ENCODE peak calls at places on chromosome 22, in four cellular contexts. P is HepG2, D is SK-N-SH, S is GM12878. I is an unnamed sample.
A peak's percentile ranks its signal among the peaks of the same experiment; 100 is the strongest.

GRCh38 chr22:50725597-50725996 is 12.4 kb upstream of the ACR start:
- DNase-seq in S (no peak), P (no peak), D (no peak), I (no peak)

GRCh38 chr22:45007946-45008852 is 1.6 kb downstream of the PHF21B start:
- DNase-seq in P (no peak), S (no peak), D (peak; percentile 64), I (peak; percentile 43)

GRCh38 chr22:23580586-23581251 is 629 bp upstream of the IGLL1 start:
- DNase-seq in S (no peak), P (no peak), D (no peak), I (no peak)

GRCh38 chr22:21730535-21731308 is 4.9 kb downstream of the YPEL1 start:
- DNase-seq in S (no peak), P (no peak), D (no peak), I (no peak)

GRCh38 chr22:30444632-30445437 is 19.3 kb downstream of the MTFP1 start:
- DNase-seq in S (no peak), D (peak; percentile 86), P (peak; percentile 41), I (peak; percentile 64)

GRCh38 chr22:45460288-45461109 is 42.2 kb upstream of the FBLN1 start:
- DNase-seq in P (no peak), D (peak; percentile 60), S (no peak), I (no peak)

GRCh38 chr22:33658775-33659174 is 261.5 kb downstream of the LARGE1 start:
- DNase-seq in P (no peak), S (no peak), D (no peak), I (no peak)

GRCh38 chr22:46036558-46037408 is 59.8 kb upstream of the WNT7B start:
- DNase-seq in S (no peak), D (peak; percentile 69), P (peak; percentile 65), I (peak; percentile 69)

GRCh38 chr22:42967933-42968332 is 47.0 kb downstream of the PACSIN2 start:
- DNase-seq in S (no peak), P (no peak), D (no peak), I (no peak)

GRCh38 chr22:38026130-38027111 is 30.8 kb upstream of the PICK1 start:
- DNase-seq in P (no peak), D (peak; percentile 26), S (no peak), I (no peak)

DNA sequence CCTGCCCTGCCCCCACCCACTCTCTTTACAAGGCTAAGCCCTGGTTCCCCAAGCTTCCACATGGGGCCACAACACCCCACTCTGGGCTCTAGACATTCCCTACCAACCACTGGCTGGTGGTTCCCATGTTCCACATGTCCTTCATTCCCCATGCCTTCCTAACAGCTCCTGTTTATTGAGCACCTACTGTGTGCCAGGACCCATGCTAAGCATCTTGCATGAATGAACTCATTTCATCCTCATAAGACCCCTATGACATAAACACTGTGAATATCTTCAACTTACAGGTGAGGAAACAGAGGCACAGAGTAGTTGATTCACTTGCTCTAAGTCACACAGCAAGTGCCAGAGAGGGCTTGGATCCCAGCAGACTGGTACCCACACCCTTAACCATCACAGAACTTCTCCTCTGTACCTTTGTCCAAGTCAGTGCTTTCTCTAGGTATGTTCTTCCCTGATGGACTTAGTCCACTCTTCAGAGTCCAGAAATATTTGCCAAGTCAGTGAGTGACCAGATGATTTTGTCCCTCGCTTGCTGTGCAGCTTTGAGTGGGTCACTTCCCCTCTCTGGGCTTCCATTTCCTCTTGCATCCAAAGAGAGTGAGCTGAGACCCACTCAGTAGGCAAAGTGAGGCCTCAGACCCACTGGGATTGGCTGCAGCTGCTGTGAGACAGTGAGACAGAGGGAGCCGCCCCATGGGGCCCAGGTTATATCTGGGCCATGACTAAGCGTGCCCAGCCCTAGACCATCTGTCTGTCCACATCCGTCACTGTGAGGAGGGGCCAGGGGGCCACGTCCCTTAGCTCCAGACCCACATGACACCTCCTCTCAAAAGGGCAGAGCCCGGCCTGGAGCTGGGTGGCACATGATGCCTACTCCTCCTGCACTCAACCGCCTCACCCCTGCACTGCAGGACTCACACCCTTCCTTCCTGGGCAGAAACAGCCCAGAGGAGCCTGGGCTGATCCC is 132.4 kb downstream of the MN1 start:
- DNase-seq in S (no peak), D (no peak), P (peak; percentile 91), I (peak; percentile 58)
- TF ChIP-seq PBX3 in S (no peak), D (no peak), P (no peak), I (no peak)

GRCh38 chr22:39773976-39774539 is 119.5 kb downstream of the ENTHD1 start:
- DNase-seq in D (no peak), S (peak; percentile 73), P (no peak), I (no peak)
- TF ChIP-seq PBX3 in D (no peak), S (peak; percentile 87), P (no peak), I (no peak)

DNA sequence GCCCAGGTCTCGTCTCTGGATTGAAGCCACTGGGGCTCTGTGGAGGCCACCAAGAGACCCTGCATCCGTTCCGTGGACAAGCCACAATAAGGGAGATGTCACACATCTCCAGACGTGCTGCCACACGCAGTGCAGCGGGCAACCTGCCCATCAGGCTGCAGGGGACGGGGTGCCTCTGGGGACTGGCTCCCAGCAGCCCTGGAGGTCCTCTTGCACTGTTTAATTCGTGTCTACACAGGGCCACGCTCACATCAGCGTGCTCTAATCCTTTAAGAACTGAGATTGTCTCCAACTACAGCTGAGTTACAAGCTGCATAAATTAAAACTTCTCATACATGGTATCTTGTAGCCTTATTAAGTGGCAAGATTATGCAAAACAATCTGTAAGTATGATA is 1232.2 kb downstream of the BRD1 start:
- DNase-seq in D (no peak), P (no peak), S (no peak), I (no peak)
- TF ChIP-seq PBX3 in D (no peak), P (no peak), S (no peak), I (no peak)

DNA sequence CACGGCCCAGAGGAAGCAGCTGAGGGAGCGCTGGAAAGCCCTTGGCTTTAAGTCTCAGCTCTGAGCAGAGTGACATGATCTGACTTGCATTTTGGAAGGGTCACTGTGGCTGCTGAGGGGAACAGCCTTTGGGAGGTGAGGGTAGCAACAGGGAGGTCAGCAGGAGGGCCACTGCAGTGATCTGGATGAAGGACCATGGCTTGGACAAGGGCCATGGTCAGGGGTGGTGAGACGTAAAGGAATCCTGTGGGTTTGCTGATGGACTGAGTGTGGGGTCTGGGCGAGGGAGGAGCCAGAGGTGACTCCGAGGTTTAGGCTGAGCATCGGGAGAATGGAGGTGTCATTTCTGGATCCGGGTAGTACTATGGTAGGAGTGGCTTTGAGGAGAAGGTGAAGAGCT is 33.3 kb downstream of the SGSM3 start:
- DNase-seq in P (no peak), S (no peak), D (no peak), I (no peak)
- TF ChIP-seq PBX3 in P (no peak), S (no peak), D (no peak), I (no peak)

GRCh38 chr22:17816649-17817048 is 42.4 kb upstream of the BID start:
- DNase-seq in D (no peak), S (no peak), P (no peak), I (no peak)

GRCh38 chr22:17815703-17816254 is 41.5 kb upstream of the BID start:
- DNase-seq in P (no peak), S (no peak), D (no peak), I (no peak)

GRCh38 chr22:17818166-17818565 is 43.9 kb upstream of the BID start:
- DNase-seq in D (no peak), S (no peak), P (no peak), I (no peak)

GRCh38 chr22:17817511-17818065 is 43.3 kb upstream of the BID start:
- DNase-seq in S (no peak), D (no peak), P (no peak), I (no peak)

DNA sequence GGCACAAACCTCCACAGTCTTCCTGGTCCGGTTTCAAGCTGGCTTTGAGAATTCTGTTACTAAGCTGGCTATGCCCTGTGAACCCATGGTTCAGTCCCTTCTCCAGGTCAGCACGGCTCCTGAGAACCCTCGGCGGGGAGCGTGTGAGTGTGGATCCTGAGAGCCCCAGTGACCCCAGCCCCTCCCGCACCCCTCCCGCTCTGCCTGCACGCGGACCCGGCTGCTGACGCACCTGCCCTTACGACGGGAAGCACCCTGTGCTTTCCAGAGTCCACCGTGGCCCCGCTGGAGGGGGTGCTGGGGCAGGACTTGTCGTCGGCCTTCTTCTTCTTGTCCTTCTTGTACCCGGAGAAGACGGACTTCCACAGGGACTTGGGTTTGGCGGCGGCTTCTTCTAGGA is 42.8 kb upstream of the BID start:
- DNase-seq in D (no peak), P (no peak), S (no peak), I (no peak)
- TF ChIP-seq PBX3 in D (no peak), P (no peak), S (no peak), I (no peak)